ENCODE peak calls at places on chromosomes 12 and 14, in five cellular contexts. H, B, K, N and L are unnamed samples.

GRCh38 chr12:52063986-52064649 is 5.7 kb upstream of the ATG101 start:
- DNase-seq in N (no peak), K (no peak), H (peak; percentile 82), B (peak; percentile 97), L (peak; percentile 58)

GRCh38 chr12:123442774-123443173 is 6.3 kb upstream of the RILPL2 start:
- DNase-seq in K (no peak), H (no peak), B (no peak), N (no peak), L (no peak)

GRCh38 chr12:110796952-110797351 is 49.8 kb upstream of the CCDC63 start:
- DNase-seq in K (no peak), B (no peak), N (no peak), H (no peak), L (peak; percentile 68)

GRCh38 chr14:65103150-65103760 is 938 bp upstream of the MAX start:
- DNase-seq in H (no peak), K (no peak), B (peak; percentile 27), N (peak; percentile 36), L (peak; percentile 13)

GRCh38 chr14:82667006-82667405 is 1133.4 kb upstream of the SEL1L start:
- DNase-seq in H (no peak), B (no peak), N (no peak), K (no peak), L (no peak)

GRCh38 chr12:96285158-96285557 is 91.0 kb downstream of the ELK3 start:
- DNase-seq in B (no peak), K (no peak), N (no peak), H (no peak), L (no peak)

GRCh38 chr14:36426836-36427235 is 93.2 kb downstream of the NKX2-1 start:
- DNase-seq in H (no peak), N (no peak), B (no peak), K (no peak), L (peak; percentile 7)

GRCh38 chr14:103391048-103391447 is 5.8 kb downstream of the MARK3 start:
- DNase-seq in H (no peak), B (peak; percentile 87), K (no peak), N (peak; percentile 84), L (peak; percentile 34)

GRCh38 chr12:92146865-92147264 is 1.2 kb upstream of the BTG1 start:
- DNase-seq in N (peak; percentile 30), H (no peak), K (no peak), B (no peak), L (no peak)

GRCh38 chr14:105207460-105207901 is 26.4 kb upstream of the NUDT14 start:
- DNase-seq in H (no peak), K (no peak), B (no peak), N (no peak), L (no peak)

GRCh38 chr12:69630191-69630590 is 19.5 kb upstream of the LRRC10 start:
- DNase-seq in H (no peak), N (no peak), B (no peak), K (no peak), L (peak; percentile 7)

GRCh38 chr14:101230851-101231550 is 327.5 kb upstream of the RTL1 start:
- DNase-seq in B (no peak), N (no peak), K (no peak), H (no peak), L (no peak)

GRCh38 chr14:33404054-33404453 is 465.4 kb downstream of the NPAS3 start:
- DNase-seq in B (peak; percentile 10), H (no peak), K (no peak), N (peak; percentile 73), L (peak; percentile 2)

GRCh38 chr14:86714575-86714974 is 1184.6 kb downstream of the FLRT2 start:
- DNase-seq in K (no peak), B (no peak), N (no peak), H (no peak), L (no peak)

GRCh38 chr14:71852201-71852600 is 80.0 kb upstream of the RGS6 start:
- DNase-seq in K (no peak), N (no peak), B (no peak), H (no peak), L (no peak)

GRCh38 chr14:96051642-96052540 is 12.7 kb downstream of the C14orf132 start:
- DNase-seq in H (no peak), K (no peak), N (no peak), B (peak; percentile 8), L (no peak)

GRCh38 chr14:60753264-60754126 is 18.9 kb downstream of the MNAT1 start:
- DNase-seq in H (no peak), N (no peak), B (peak; percentile 40), K (no peak), L (no peak)

GRCh38 chr12:13539051-13539450 is 342.5 kb downstream of the EMP1 start:
- DNase-seq in H (no peak), N (no peak), K (no peak), B (no peak), L (no peak)

GRCh38 chr14:77025744-77026165 is 2.8 kb downstream of the IRF2BPL start:
- DNase-seq in H (peak; percentile 59), B (no peak), N (peak; percentile 32), K (no peak), L (no peak)

GRCh38 chr14:101460521-101460920 is 100.8 kb upstream of the DIO3 start:
- DNase-seq in H (no peak), B (no peak), N (no peak), K (no peak), L (no peak)

GRCh38 chr12:70383886-70384285 is 17.8 kb downstream of the KCNMB4 start:
- DNase-seq in N (peak; percentile 4), H (no peak), K (no peak), B (no peak), L (no peak)

GRCh38 chr14:90287791-90288190 is 31.4 kb downstream of the PSMC1 start:
- DNase-seq in N (no peak), B (no peak), K (no peak), H (no peak), L (no peak)

DNA sequence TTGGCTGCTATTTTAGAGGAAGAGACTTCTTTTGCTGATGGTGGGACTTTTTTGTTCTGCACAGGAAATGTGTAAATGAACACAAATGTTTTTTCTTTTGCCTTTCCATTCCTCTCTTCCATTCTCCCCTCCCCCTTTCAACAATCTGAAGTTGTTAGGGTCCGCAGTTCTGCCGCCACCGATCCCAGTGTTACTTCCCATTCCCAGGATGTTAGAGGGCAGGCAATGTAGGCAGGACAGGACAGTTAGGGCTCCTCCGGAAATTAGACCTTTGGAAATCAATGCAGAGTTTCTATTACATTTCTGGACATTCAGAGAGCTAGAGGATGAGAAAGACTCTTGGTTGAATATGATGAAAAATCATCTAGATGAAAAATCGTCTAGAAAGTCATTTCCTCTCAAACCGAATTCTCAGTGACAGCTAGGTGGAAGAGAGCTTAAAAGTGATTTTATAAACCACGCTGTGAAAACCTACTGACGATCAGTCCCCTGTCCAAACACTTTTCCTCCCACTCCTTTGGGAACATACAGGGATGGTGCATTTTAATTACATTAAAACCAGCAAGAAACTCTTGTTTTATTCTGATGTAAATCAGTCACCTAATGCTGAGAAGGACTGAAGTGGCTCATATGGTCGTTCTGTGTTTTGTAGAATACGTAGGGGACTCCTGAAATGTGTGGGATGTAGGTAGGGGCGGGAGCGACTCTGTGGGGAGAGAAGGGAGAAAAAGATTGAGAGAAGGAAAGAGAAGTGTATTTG is 17.9 kb downstream of the FOXG1 start:
- DNase-seq in K (no peak), N (no peak), H (no peak), B (no peak), L (no peak)
- H3K27me3 ChIP-seq in K (no peaks in the 10 kb centered on the region), N (peaks cover 66% of the 10 kb centered on the region), H (peaks cover 3% of the 10 kb centered on the region), B (peaks cover 22% of the 10 kb centered on the region), L (no peaks in the 10 kb centered on the region)

DNA sequence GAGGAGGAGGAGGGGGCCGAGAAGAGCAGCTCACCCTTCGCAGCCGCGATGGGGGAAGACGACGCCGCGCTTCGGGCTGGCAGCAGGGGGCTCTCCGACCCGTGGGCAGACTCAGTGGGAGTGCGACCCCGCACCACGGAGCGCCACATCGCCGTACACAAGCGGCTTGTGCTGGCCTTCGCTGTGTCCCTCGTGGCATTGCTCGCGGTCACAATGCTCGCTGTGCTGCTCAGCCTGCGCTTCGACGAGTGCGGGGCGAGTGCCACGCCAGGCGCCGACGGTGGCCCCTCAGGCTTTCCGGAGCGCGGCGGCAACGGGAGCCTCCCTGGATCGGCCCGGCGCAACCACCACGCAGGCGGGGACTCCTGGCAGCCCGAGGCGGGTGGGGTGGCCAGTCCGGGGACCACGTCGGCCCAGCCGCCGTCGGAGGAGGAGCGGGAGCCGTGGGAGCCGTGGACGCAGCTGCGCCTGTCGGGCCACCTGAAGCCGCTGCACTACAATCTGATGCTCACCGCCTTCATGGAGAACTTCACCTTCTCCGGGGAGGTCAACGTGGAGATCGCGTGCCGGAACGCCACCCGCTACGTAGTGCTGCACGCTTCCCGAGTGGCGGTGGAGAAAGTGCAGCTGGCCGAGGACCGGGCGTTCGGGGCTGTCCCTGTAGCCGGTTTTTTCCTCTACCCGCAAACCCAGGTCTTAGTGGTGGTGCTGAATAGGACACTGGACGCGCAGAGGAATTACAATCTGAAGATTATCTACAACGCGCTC is 745 bp downstream of the TRHDE start:
- DNase-seq in H (peak; percentile 68), B (peak; percentile 58), N (peak; percentile 66), K (no peak), L (peak; percentile 27)
- H3K27me3 ChIP-seq in H (no peaks in the 10 kb centered on the region), B (no peaks in the 10 kb centered on the region), N (peaks cover 17% of the 10 kb centered on the region), K (no peaks in the 10 kb centered on the region), L (no peaks in the 10 kb centered on the region)

GRCh38 chr14:99822166-99822527 is 28.9 kb downstream of the EML1 start:
- DNase-seq in K (no peak), N (no peak), H (no peak), B (no peak), L (no peak)
- H3K27me3 ChIP-seq in K (no peaks in the 10 kb centered on the region), N (peaks cover 5% of the 10 kb centered on the region), H (no peaks in the 10 kb centered on the region), B (peaks cover 5% of the 10 kb centered on the region), L (no peaks in the 10 kb centered on the region)

GRCh38 chr14:70573050-70573449 is 27.4 kb downstream of the MED6 start:
- DNase-seq in N (no peak), K (no peak), H (no peak), B (no peak), L (no peak)
- H3K27me3 ChIP-seq in N (no peaks in the 10 kb centered on the region), K (no peaks in the 10 kb centered on the region), H (no peaks in the 10 kb centered on the region), B (no peaks in the 10 kb centered on the region), L (no peaks in the 10 kb centered on the region)